ENCODE peak calls at places on chromosomes 3 and 15, in eight cellular contexts. G is AG04450, J is ascending aorta, R is esophagus squamous epithelium, I is astrocyte, X is A549, B is fibroblast of the aortic adventitia, H is WERI-Rb-1. D is an unnamed sample.

GRCh38 chr15:101637549-101638318 is 14.4 kb downstream of the TM2D3 start:
- DNase-seq in I (peak; percentile 45), B (no peak), J (no peak), X (no peak), G (no peak), R (no peak), H (no peak), D (peak; percentile 33)

GRCh38 chr3:23776352-23776891 is 29.3 kb upstream of the UBE2E1 start:
- DNase-seq in R (no peak), I (peak; percentile 72), B (peak; percentile 93), X (no peak), J (no peak), H (no peak), G (peak; percentile 39), D (peak; percentile 88)

GRCh38 chr15:93362203-93362602 is 273.2 kb upstream of the RGMA start:
- DNase-seq in H (no peak), R (no peak), X (no peak), I (no peak), B (no peak), J (no peak), G (no peak), D (no peak)

GRCh38 chr15:53831907-53832793 is 72.7 kb upstream of the WDR72 start:
- DNase-seq in B (no peak), G (no peak), R (no peak), X (no peak), H (no peak), I (no peak), J (no peak), D (no peak)

GRCh38 chr3:45112939-45113338 is 33.2 kb downstream of the CDCP1 start:
- DNase-seq in I (peak; percentile 46), H (no peak), X (no peak), J (no peak), B (peak; percentile 92), G (no peak), R (no peak), D (peak; percentile 92)

GRCh38 chr3:155497930-155498647 is 204.6 kb upstream of the STRIT1 start:
- DNase-seq in G (no peak), H (no peak), J (no peak), I (peak; percentile 96), B (peak; percentile 89), X (peak; percentile 32), R (no peak), D (peak; percentile 50)

GRCh38 chr3:185653949-185654757 is 68.1 kb downstream of the SENP2 start:
- DNase-seq in B (peak; percentile 7), I (peak; percentile 66), H (no peak), G (no peak), J (no peak), X (no peak), R (no peak), D (no peak)

GRCh38 chr15:38053786-38054185 is 119.3 kb downstream of the TMCO5A start:
- DNase-seq in H (no peak), J (no peak), G (no peak), B (peak; percentile 65), I (no peak), R (no peak), X (no peak), D (no peak)

GRCh38 chr15:26873846-26874245 is 7.0 kb downstream of the GABRA5 start:
- DNase-seq in H (no peak), R (no peak), B (peak; percentile 22), G (no peak), I (peak; percentile 65), J (no peak), X (no peak), D (peak; percentile 19)

GRCh38 chr3:197368821-197369220 is 70.4 kb upstream of the DLG1 start:
- DNase-seq in B (no peak), H (no peak), R (no peak), J (no peak), G (no peak), I (no peak), X (no peak), D (no peak)

GRCh38 chr15:74428970-74429783 is 4.6 kb downstream of the SEMA7A start:
- DNase-seq in H (no peak), I (no peak), G (no peak), B (no peak), X (no peak), J (no peak), R (no peak), D (no peak)

GRCh38 chr3:127237835-127238234 is 44.9 kb downstream of the PRR23E start:
- DNase-seq in H (no peak), I (no peak), R (no peak), B (no peak), J (no peak), G (no peak), X (no peak), D (no peak)

GRCh38 chr3:114608293-114608692 is 314.5 kb downstream of the TIGIT start:
- DNase-seq in I (peak; percentile 95), X (no peak), B (peak; percentile 90), G (peak; percentile 84), H (no peak), R (no peak), J (no peak), D (peak; percentile 85)

GRCh38 chr15:90376789-90377188 is 11.3 kb upstream of the IQGAP1 start:
- DNase-seq in H (no peak), X (no peak), R (no peak), J (no peak), I (no peak), B (no peak), G (no peak), D (no peak)

DNA sequence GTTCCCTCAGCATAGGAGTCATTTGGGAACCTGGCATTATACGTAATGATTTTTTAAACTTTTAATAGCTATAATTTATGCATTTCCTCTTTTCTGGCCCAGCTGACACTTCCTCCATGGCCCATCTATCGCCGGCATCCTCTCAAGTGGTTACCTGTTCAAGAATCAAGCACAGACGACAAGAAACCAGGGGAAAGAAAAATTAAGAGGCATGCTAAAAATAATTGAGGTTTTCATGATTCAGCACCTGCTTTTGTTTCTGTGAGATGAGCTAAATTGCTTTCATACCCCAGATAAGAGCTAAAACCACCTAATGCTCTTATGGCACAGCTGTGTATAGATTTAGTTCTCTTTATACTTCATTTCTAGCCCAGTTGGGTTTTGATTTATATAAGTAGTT is 1.7 kb downstream of the SPCS1 start:
- DNase-seq in R (no peak), H (no peak), X (no peak), B (no peak), G (no peak), J (no peak), I (no peak), D (no peak)
- H3K4me3 ChIP-seq in R (no peak overlapping the region), H (peak overlapping the region; percentile 97), X (peak overlapping the region; percentile 74), B (peak overlapping the region; percentile 98), G (no peak overlapping the region), J (peak overlapping the region; percentile 85), I (peak overlapping the region; percentile 86), D (no peak overlapping the region)

GRCh38 chr3:48406443-48407431 is 23.1 kb downstream of the PLXNB1 start:
- DNase-seq in I (no peak), X (no peak), G (no peak), H (peak; percentile 4), B (no peak), R (no peak), J (no peak), D (no peak)

GRCh38 chr3:48409291-48410201 is 20.3 kb downstream of the PLXNB1 start:
- DNase-seq in X (no peak), R (no peak), B (no peak), I (no peak), J (no peak), G (no peak), H (peak; percentile 5), D (no peak)

GRCh38 chr3:48410205-48411040 is 19.5 kb downstream of the PLXNB1 start:
- DNase-seq in I (no peak), X (no peak), J (no peak), B (no peak), R (no peak), G (no peak), H (peak; percentile 5), D (no peak)

GRCh38 chr3:48407542-48408099 is 22.3 kb downstream of the PLXNB1 start:
- DNase-seq in G (no peak), H (no peak), J (no peak), X (no peak), R (no peak), I (no peak), B (no peak), D (no peak)

GRCh38 chr3:48408823-48409281 is 21.0 kb downstream of the PLXNB1 start:
- DNase-seq in G (no peak), B (no peak), H (peak; percentile 44), X (no peak), R (no peak), J (no peak), I (no peak), D (no peak)
- TF ChIP-seq CTCF in G (no peak), B (no peak), H (peak; percentile 59), X (no peak), R (no peak), J (no peak), I (no peak), D (peak; percentile 6)

DNA sequence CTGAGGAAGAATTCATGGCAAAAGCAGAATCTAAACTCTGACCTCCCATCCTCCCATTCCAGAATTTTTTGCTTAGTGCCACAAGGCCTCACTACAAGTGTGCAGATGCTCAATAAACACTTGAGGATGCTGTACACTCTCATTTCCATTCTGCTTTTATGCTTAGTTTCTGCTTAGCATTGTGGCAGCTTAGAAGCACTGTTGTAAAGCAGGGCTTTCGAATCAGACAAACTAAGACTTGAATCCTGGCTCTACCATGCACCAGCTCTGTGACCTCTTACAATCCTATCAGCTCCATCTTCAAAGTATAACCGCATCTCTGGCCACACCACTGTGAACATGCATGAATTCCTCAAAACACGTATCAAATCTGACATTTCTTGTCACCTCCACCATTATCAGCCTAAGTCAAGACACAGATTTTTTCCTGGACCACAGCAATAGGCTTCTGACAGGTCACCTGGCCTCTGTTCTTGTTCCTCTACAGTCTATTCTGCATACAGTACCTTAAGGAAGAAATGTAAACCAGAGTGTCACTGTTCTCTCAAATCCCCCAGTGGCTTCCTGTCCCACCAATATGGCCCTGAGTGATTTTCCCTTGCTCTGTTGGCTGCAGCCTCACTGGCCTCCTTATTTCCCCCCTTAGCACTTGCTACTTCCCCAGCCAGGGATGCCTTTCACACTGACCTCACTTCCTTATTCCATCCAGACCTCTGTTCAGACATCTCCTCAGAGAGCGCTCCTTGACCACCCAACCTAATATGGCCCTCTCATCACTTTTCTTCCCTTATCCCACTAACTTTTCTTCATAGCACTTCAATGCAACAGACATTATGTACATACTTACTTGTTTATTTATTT is 8.1 kb upstream of the PHC3 start:
- DNase-seq in G (no peak), I (no peak), J (no peak), H (no peak), B (no peak), R (no peak), X (no peak), D (no peak)
- H3K4me3 ChIP-seq in G (no peak overlapping the region), I (no peak overlapping the region), J (no peak overlapping the region), H (no peak overlapping the region), B (no peak overlapping the region), R (no peak overlapping the region), X (no peak overlapping the region), D (no peak overlapping the region)

GRCh38 chr3:176430244-176430893 is 766.9 kb downstream of the TBL1XR1 start:
- DNase-seq in I (peak; percentile 39), G (peak; percentile 48), H (peak; percentile 9), B (peak; percentile 59), X (peak; percentile 5), R (no peak), J (no peak), D (peak; percentile 67)
- TF ChIP-seq CTCF in I (peak; percentile 75), G (peak; percentile 80), H (peak; percentile 55), B (peak; percentile 56), X (peak; percentile 46), R (no peak), J (peak; percentile 52), D (peak; percentile 63)